ENCODE peak calls at places on chromosome X, in nine cellular contexts. P, T, Y, B, R, G, A, X and W are unnamed samples.

GRCh38 chrX:45842916-45843315 is 642.2 kb upstream of the DIPK2B start:
- DNase-seq in P (no peak), R (no peak), T (no peak), A (no peak), X (no peak), B (no peak), Y (no peak), G (no peak), W (no peak)

GRCh38 chrX:13064599-13065143 is 20.3 kb upstream of the FAM9C start:
- DNase-seq in T (no peak), R (peak), B (peak), A (no peak), P (peak), X (no peak), G (no peak), Y (no peak), W (no peak)

GRCh38 chrX:9312922-9313867 is 151.7 kb upstream of the TBL1X start:
- DNase-seq in G (peak), A (peak), T (peak), B (no peak), X (no peak), Y (peak), P (no peak), R (no peak), W (peak)

GRCh38 chrX:32530802-32531403 is 680.4 kb downstream of the DMD start:
- DNase-seq in X (no peak), R (peak), T (peak), Y (no peak), P (peak), A (no peak), B (peak), G (peak), W (no peak)

GRCh38 chrX:19855700-19856381 is 31.6 kb downstream of the SH3KBP1 start:
- DNase-seq in Y (no peak), T (no peak), A (no peak), R (no peak), G (no peak), B (peak), X (no peak), P (no peak), W (no peak)

GRCh38 chrX:109914114-109914849 is 88.6 kb upstream of the TMEM164 start:
- DNase-seq in Y (no peak), P (no peak), B (no peak), X (no peak), G (no peak), T (no peak), A (no peak), R (no peak), W (no peak)

GRCh38 chrX:356385-357034 is 30.2 kb downstream of the PPP2R3B start:
- DNase-seq in X (peak), G (no peak), P (peak), T (no peak), R (peak), Y (no peak), A (no peak), B (peak), W (no peak)

GRCh38 chrX:99603076-99603814 is 806.8 kb downstream of the PCDH19 start:
- DNase-seq in G (no peak), Y (no peak), B (no peak), X (no peak), P (no peak), A (no peak), R (no peak), T (no peak), W (no peak)

GRCh38 chrX:113260474-113260873 is 419.8 kb upstream of the AMOT start:
- DNase-seq in P (no peak), X (no peak), G (no peak), Y (no peak), R (no peak), B (peak), A (no peak), T (peak), W (no peak)

GRCh38 chrX:145213504-145213903 is 33.8 kb upstream of the SPANXN1 start:
- DNase-seq in X (no peak), R (no peak), T (peak), A (no peak), P (no peak), Y (no peak), G (peak), B (peak), W (no peak)

GRCh38 chrX:72545990-72546389 is 26.7 kb downstream of the HDAC8 start:
- DNase-seq in R (no peak), G (no peak), X (no peak), T (peak), P (no peak), B (no peak), Y (no peak), A (no peak), W (no peak)

GRCh38 chrX:21745756-21746155 is 12.2 kb downstream of the SMPX start:
- DNase-seq in B (peak), X (no peak), A (no peak), R (peak), Y (peak), G (peak), P (peak), T (peak), W (peak)

GRCh38 chrX:123764967-123765871 is 32.4 kb upstream of the THOC2 start:
- DNase-seq in Y (peak), B (peak), G (peak), A (peak), T (peak), R (peak), X (no peak), P (peak), W (peak)

GRCh38 chrX:44003975-44004374 is 30.8 kb upstream of the NDP start:
- DNase-seq in R (peak), G (no peak), B (no peak), A (no peak), P (peak), Y (no peak), T (no peak), X (no peak), W (no peak)

GRCh38 chrX:7542566-7542965 is 300.4 kb upstream of the VCX start:
- DNase-seq in A (no peak), R (peak), X (no peak), G (no peak), Y (no peak), T (no peak), B (no peak), P (no peak), W (no peak)

GRCh38 chrX:153580700-153581386 is 18.1 kb downstream of the CCNQ start:
- DNase-seq in Y (no peak), A (no peak), G (peak), T (peak), R (no peak), P (no peak), X (no peak), B (no peak), W (no peak)
- TF ChIP-seq CTCF in Y (no peak), A (peak), G (peak), T (peak), R (no peak), P (peak), X (no peak), B (peak), W (no peak)

DNA sequence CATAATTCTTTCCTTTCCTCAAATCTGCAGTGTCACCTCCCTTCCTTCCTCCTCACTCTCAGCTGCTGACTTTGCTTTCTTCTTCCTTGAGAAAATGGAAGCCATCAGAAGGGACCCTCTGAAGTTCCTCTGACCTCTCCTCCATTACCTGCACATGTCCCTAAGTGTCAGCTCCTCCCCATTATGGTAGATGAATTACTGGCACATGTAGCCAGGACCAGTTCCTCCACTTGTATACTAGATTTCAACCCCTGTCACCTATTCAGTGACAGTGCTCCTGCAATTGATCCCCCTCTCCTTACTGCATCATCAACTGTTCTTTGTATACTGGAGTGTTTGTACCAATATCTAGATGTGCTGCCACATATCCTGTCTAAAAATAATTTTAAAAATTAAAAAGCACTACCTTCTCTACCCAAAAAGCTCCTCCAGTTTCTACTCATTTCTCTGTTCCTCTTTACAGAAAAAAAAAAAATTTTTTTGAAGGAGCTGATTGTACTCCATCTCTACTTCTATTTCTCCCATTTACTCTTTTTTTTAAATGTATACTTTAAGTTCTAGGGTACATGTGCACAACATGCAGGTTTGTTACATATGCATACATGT is 78.6 kb downstream of the CLCN5 start:
- DNase-seq in B (no peak), X (no peak), P (no peak), Y (no peak), A (no peak), T (no peak), G (no peak), R (no peak), W (no peak)
- TF ChIP-seq CTCF in B (no peak), X (no peak), P (no peak), Y (no peak), A (no peak), T (no peak), G (no peak), R (no peak), W (no peak)

GRCh38 chrX:130994671-130995070 is 63.5 kb upstream of the ARHGAP36 start:
- DNase-seq in A (no peak), R (peak), B (peak), Y (no peak), T (peak), X (no peak), G (peak), P (peak), W (peak)
- TF ChIP-seq CTCF in A (peak), R (peak), B (peak), Y (no peak), T (peak), X (no peak), G (peak), P (peak), W (peak)

GRCh38 chrX:11540532-11541377 is 125.0 kb downstream of the ARHGAP6 start:
- DNase-seq in A (peak), P (no peak), T (peak), G (no peak), B (no peak), Y (no peak), X (no peak), R (peak), W (no peak)
- TF ChIP-seq CTCF in A (no peak), P (no peak), T (peak), G (no peak), B (peak), Y (no peak), X (peak), R (no peak), W (peak)

DNA sequence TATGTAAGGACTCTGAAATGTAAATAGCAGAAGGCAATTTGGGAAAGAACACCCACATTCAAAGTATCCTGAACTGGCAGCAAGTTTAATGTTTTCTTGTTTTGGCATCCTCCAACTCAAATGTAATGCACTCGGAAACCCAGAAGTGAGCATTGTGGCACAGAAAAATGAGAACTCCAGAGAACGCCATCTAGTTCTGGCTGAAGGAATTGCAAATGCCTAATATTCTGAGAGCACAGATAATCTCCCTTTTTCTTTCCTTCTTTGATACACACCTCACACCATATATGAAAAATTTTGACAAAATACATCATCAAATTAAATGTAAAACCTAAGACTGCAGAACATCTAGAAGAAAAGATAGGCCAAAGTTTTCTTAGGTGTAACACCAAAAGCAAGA is 52.1 kb downstream of the PWWP3B start:
- DNase-seq in X (no peak), R (peak), G (no peak), T (no peak), B (no peak), P (no peak), Y (no peak), A (no peak), W (no peak)
- TF ChIP-seq CTCF in X (no peak), R (no peak), G (peak), T (peak), B (peak), P (no peak), Y (no peak), A (peak), W (peak)

GRCh38 chrX:48632207-48632606 is 34.9 kb downstream of the WDR13 start:
- DNase-seq in R (no peak), X (no peak), G (no peak), B (no peak), A (no peak), P (no peak), Y (no peak), T (no peak), W (no peak)

GRCh38 chrX:48626401-48627298 is 29.4 kb downstream of the WDR13 start:
- DNase-seq in G (no peak), P (peak), T (no peak), Y (no peak), X (no peak), A (no peak), B (no peak), R (peak), W (no peak)

GRCh38 chrX:48636286-48636685 is 39.0 kb downstream of the WDR13 start:
- DNase-seq in X (no peak), R (no peak), Y (no peak), T (no peak), B (no peak), A (no peak), G (no peak), P (no peak), W (no peak)

GRCh38 chrX:48636776-48637175 is 39.5 kb downstream of the WDR13 start:
- DNase-seq in B (no peak), G (no peak), R (no peak), A (no peak), T (no peak), P (no peak), Y (no peak), X (no peak), W (no peak)

GRCh38 chrX:48631376-48632090 is 34.2 kb downstream of the WDR13 start:
- DNase-seq in R (peak), Y (peak), P (peak), A (peak), G (peak), B (peak), T (peak), X (peak), W (peak)
- TF ChIP-seq CTCF in R (peak), Y (peak), P (peak), A (peak), G (peak), B (peak), T (peak), X (peak), W (peak)

DNA sequence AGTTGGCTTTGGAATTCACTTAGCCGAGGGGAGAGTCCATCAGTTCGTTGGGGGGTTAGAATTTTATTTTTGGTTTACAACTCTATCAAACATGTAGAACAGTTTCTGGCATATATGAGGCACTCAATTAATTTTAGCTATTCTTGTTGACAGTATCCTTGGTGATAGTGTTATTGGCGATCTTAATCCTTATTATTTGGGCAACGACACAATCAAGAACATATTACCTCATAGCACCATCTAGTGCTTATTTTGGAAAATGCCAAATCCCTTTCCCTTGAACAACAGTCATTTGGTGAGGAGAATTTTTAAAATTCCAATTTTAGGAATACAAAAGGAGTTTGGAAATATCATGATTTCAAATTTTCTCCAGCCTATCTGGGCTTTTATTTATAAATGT is 17.9 kb upstream of the PGRMC1 start:
- DNase-seq in G (no peak), B (no peak), R (peak), A (no peak), Y (no peak), P (peak), T (no peak), X (no peak), W (no peak)
- TF ChIP-seq CTCF in G (peak), B (peak), R (peak), A (peak), Y (no peak), P (peak), T (peak), X (no peak), W (peak)

DNA sequence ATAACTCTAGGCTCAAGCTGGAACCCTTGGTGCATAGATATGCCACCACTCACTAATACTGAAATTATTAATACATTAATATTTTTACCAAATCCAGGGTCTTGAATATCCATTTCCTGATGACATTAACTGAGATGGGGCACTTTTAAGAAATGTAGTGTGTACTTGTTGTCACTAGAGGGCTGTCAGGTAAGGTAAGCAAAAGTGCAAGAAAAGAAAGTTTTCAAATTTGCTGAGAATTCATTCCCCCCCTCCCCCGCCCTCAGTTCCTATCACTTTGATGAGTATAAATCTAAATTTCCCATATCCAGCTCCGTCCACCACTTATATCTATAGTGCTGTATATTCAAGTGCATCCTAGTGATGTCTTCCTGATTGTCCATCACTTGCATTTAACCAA is 20.5 kb upstream of the WDR44 start:
- DNase-seq in X (no peak), B (peak), R (peak), T (no peak), P (no peak), G (no peak), Y (no peak), A (no peak), W (peak)
- TF ChIP-seq CTCF in X (no peak), B (peak), R (peak), T (peak), P (peak), G (peak), Y (no peak), A (peak), W (no peak)

GRCh38 chrX:87337267-87337666 is 180.3 kb upstream of the KLHL4 start:
- DNase-seq in A (no peak), R (no peak), G (no peak), P (no peak), T (no peak), B (no peak), Y (no peak), X (no peak), W (no peak)
- TF ChIP-seq CTCF in A (no peak), R (no peak), G (no peak), P (no peak), T (peak), B (no peak), Y (no peak), X (no peak), W (no peak)